ENCODE peak calls at places on chromosomes 3 and 15, in nine cellular contexts. S, E, F, Y, A, U, L, Z and Q are unnamed samples.
A peak's percentile ranks its signal among the peaks of the same experiment; 100 is the strongest.

GRCh38 chr3:11820540-11821041 is 26.1 kb downstream of the TAMM41 start:
- DNase-seq in S (peak; percentile 37), A (no peak), Y (no peak), Z (no peak), E (no peak), L (no peak), F (no peak), U (no peak), Q (no peak)

GRCh38 chr3:123486460-123486859 is 37.6 kb upstream of the ADCY5 start:
- DNase-seq in S (no peak), A (no peak), E (no peak), Y (no peak), Z (no peak), L (peak; percentile 75), F (no peak), U (no peak), Q (no peak)

GRCh38 chr15:74384566-74385441 is 17.4 kb upstream of the CYP11A1 start:
- DNase-seq in L (no peak), E (no peak), A (no peak), U (no peak), Z (no peak), F (peak; percentile 58), S (peak; percentile 46), Y (no peak), Q (peak; percentile 94)

GRCh38 chr3:31960793-31961431 is 20.1 kb downstream of the OSBPL10 start:
- DNase-seq in S (no peak), Y (no peak), Z (no peak), F (no peak), L (no peak), A (peak; percentile 48), E (no peak), U (no peak), Q (no peak)

GRCh38 chr15:82650046-82650670 is 3.0 kb upstream of the CPEB1 start:
- DNase-seq in E (no peak), S (no peak), U (no peak), L (no peak), Z (no peak), F (no peak), Y (no peak), A (no peak), Q (no peak)

GRCh38 chr3:50610181-50610971 is 1.2 kb downstream of the CISH start:
- DNase-seq in Z (no peak), S (peak; percentile 84), U (no peak), A (no peak), L (no peak), F (peak; percentile 86), Y (no peak), E (no peak), Q (no peak)

GRCh38 chr3:186226466-186226865 is 117.6 kb upstream of the ETV5 start:
- DNase-seq in F (no peak), S (no peak), Z (no peak), A (no peak), Y (no peak), U (no peak), L (no peak), E (no peak), Q (no peak)

GRCh38 chr3:102980379-102980726 is 545.5 kb downstream of the ZPLD1 start:
- DNase-seq in F (no peak), U (no peak), L (no peak), A (no peak), S (no peak), Z (no peak), Y (no peak), E (no peak), Q (no peak)

GRCh38 chr3:135229018-135229495 is 434.0 kb downstream of the EPHB1 start:
- DNase-seq in L (peak; percentile 58), A (no peak), Z (no peak), S (peak; percentile 39), U (no peak), E (no peak), Y (no peak), F (no peak), Q (no peak)

GRCh38 chr15:101129851-101130250 is 122.0 kb downstream of the CHSY1 start:
- DNase-seq in Y (no peak), S (no peak), A (no peak), U (no peak), Z (no peak), F (no peak), L (no peak), E (no peak), Q (no peak)

GRCh38 chr15:52008326-52008697 is 10.7 kb upstream of the MAPK6 start:
- DNase-seq in S (no peak), U (no peak), A (no peak), E (no peak), Y (no peak), L (no peak), Z (no peak), F (no peak), Q (no peak)

GRCh38 chr3:11379238-11379823 is 107.1 kb downstream of the ATG7 start:
- DNase-seq in A (no peak), S (no peak), Y (no peak), L (no peak), E (no peak), F (no peak), U (no peak), Z (no peak), Q (no peak)

GRCh38 chr3:146581877-146582508 is 23.2 kb downstream of the PLSCR5 start:
- DNase-seq in A (no peak), L (no peak), F (no peak), S (no peak), E (no peak), Y (no peak), U (no peak), Z (no peak), Q (no peak)

GRCh38 chr3:163587342-163587741 is 1491.0 kb downstream of the SI start:
- DNase-seq in E (no peak), U (no peak), L (no peak), Y (no peak), F (no peak), S (no peak), A (no peak), Z (no peak), Q (no peak)

GRCh38 chr3:46104706-46105105 is 77.4 kb upstream of the XCR1 start:
- DNase-seq in U (no peak), Z (no peak), Y (no peak), F (no peak), L (peak; percentile 72), A (no peak), E (no peak), S (no peak), Q (no peak)
- H3K4me1 ChIP-seq in U (no peaks in the 10 kb centered on the region), Z (no peaks in the 10 kb centered on the region), Y (no peaks in the 10 kb centered on the region), F (no peaks in the 10 kb centered on the region), L (peaks cover 6% of the 10 kb centered on the region), A (no peaks in the 10 kb centered on the region), E (peaks cover 8% of the 10 kb centered on the region), S (no peaks in the 10 kb centered on the region), Q (peaks cover 11% of the 10 kb centered on the region)

GRCh38 chr3:111531446-111531845 is 10.6 kb upstream of the CD96 start:
- DNase-seq in Z (no peak), E (no peak), Y (no peak), F (no peak), A (no peak), U (no peak), L (no peak), S (no peak), Q (no peak)
- TF ChIP-seq POLR2AphosphoS5 in Z (no peak), E (no peak), Y (no peak), F (no peak), A (no peak), U (no peak), L (no peak), S (no peak), Q (no peak)

GRCh38 chr3:52230889-52231499 is 5.5 kb upstream of the TLR9 start:
- DNase-seq in F (no peak), Y (no peak), U (no peak), A (no peak), L (no peak), S (no peak), E (no peak), Z (no peak), Q (no peak)

GRCh38 chr3:52232279-52233107 is 6.5 kb downstream of the TWF2 start:
- DNase-seq in E (no peak), Y (no peak), A (no peak), L (no peak), Z (no peak), S (no peak), F (no peak), U (no peak), Q (no peak)

GRCh38 chr3:52233108-52233591 is 5.8 kb downstream of the TWF2 start:
- DNase-seq in Z (no peak), E (no peak), L (no peak), Y (no peak), A (no peak), S (no peak), U (no peak), F (no peak), Q (no peak)

GRCh38 chr3:52230461-52230860 is 5.0 kb upstream of the TLR9 start:
- DNase-seq in L (no peak), F (no peak), S (no peak), Z (no peak), U (no peak), A (no peak), Y (no peak), E (no peak), Q (no peak)

GRCh38 chr3:52231502-52232278 is 6.2 kb upstream of the TLR9 start:
- DNase-seq in F (peak; percentile 86), E (no peak), A (peak; percentile 97), U (peak; percentile 71), Y (peak; percentile 72), L (no peak), Z (no peak), S (peak; percentile 85), Q (peak; percentile 96)
- TF ChIP-seq CTCF in F (peak; percentile 95), E (peak; percentile 86), A (peak; percentile 84), U (peak; percentile 87), Y (peak; percentile 66), L (peak; percentile 41), Z (peak; percentile 85), S (peak; percentile 92), Q (peak; percentile 89)

DNA sequence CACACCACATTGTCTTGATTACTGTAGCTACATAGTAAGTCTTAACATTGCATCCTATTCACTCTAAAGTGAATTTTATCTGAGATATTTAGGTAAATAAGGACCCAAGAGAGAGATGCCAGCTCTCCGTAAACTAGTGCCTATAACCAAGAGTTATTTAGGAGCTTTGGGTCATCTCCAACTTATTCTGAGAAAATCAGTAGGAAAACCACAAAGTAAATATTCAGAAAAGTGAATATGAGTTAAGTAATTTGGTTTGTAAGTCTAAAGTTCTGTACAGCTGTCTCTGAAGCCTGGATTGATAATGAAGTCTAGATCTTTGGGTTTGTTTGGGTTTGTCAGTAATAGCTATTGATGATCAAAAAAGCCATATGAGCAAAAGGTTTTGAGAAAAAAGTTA is 120.0 kb downstream of the FNDC3B start:
- DNase-seq in L (no peak), E (no peak), Z (no peak), U (no peak), Y (no peak), A (no peak), S (no peak), F (no peak), Q (no peak)
- H3K4me1 ChIP-seq in L (peaks cover 56% of the 10 kb centered on the region), E (peaks cover 44% of the 10 kb centered on the region), Z (peaks cover 39% of the 10 kb centered on the region), U (peaks cover 14% of the 10 kb centered on the region), Y (peaks cover 8% of the 10 kb centered on the region), A (peaks cover 10% of the 10 kb centered on the region), S (peaks cover 39% of the 10 kb centered on the region), F (peaks cover 4% of the 10 kb centered on the region), Q (peaks cover 6% of the 10 kb centered on the region)